ENCODE peak calls at places on chromosome 10, in five cellular contexts. One of them, this sample, is unnamed.

GRCh38 chr10:79936625-79937255 is 12.2 kb downstream of the SFTPD start:
- DNase-seq in activated CD8-positive, alpha-beta T cell treated with anti-CD3 and anti-CD28 coated beads for 36 hours: no peak
- DNase-seq in PC-3: no peak
- DNase-seq in omental fat pad: no peak
- DNase-seq in nephron progenitor cell: no peak
- DNase-seq in this sample: no peak

GRCh38 chr10:69479241-69479730 is 28.0 kb downstream of the TSPAN15 start:
- DNase-seq in omental fat pad: no peak
- DNase-seq in PC-3: no peak
- DNase-seq in activated CD8-positive, alpha-beta T cell treated with anti-CD3 and anti-CD28 coated beads for 36 hours: no peak
- DNase-seq in nephron progenitor cell: no peak
- DNase-seq in this sample: no peak

GRCh38 chr10:121910673-121911420 is 17.0 kb downstream of the ATE1 start:
- DNase-seq in omental fat pad: no peak
- DNase-seq in nephron progenitor cell: no peak
- DNase-seq in activated CD8-positive, alpha-beta T cell treated with anti-CD3 and anti-CD28 coated beads for 36 hours: no peak
- DNase-seq in PC-3: peak; percentile 48
- DNase-seq in this sample: peak; percentile 32

GRCh38 chr10:48983648-48984359 is 44.2 kb upstream of the LRRC18 start:
- DNase-seq in activated CD8-positive, alpha-beta T cell treated with anti-CD3 and anti-CD28 coated beads for 36 hours: no peak
- DNase-seq in PC-3: no peak
- DNase-seq in nephron progenitor cell: peak; percentile 45
- DNase-seq in omental fat pad: no peak
- DNase-seq in this sample: no peak

GRCh38 chr10:60662917-60663614 is 115.2 kb upstream of the CDK1 start:
- DNase-seq in omental fat pad: no peak
- DNase-seq in nephron progenitor cell: no peak
- DNase-seq in PC-3: peak; percentile 54
- DNase-seq in activated CD8-positive, alpha-beta T cell treated with anti-CD3 and anti-CD28 coated beads for 36 hours: no peak
- DNase-seq in this sample: no peak

GRCh38 chr10:35448687-35449662 is 112.7 kb downstream of the CCNY start:
- DNase-seq in PC-3: no peak
- DNase-seq in activated CD8-positive, alpha-beta T cell treated with anti-CD3 and anti-CD28 coated beads for 36 hours: no peak
- DNase-seq in omental fat pad: no peak
- DNase-seq in nephron progenitor cell: no peak
- DNase-seq in this sample: no peak

GRCh38 chr10:7424315-7424714 is 13.5 kb upstream of the SFMBT2 start:
- DNase-seq in activated CD8-positive, alpha-beta T cell treated with anti-CD3 and anti-CD28 coated beads for 36 hours: peak; percentile 72
- DNase-seq in omental fat pad: no peak
- DNase-seq in PC-3: no peak
- DNase-seq in nephron progenitor cell: no peak
- DNase-seq in this sample: no peak

GRCh38 chr10:523925-524324 is 165.5 kb downstream of the DIP2C start:
- DNase-seq in nephron progenitor cell: no peak
- DNase-seq in omental fat pad: no peak
- DNase-seq in PC-3: no peak
- DNase-seq in activated CD8-positive, alpha-beta T cell treated with anti-CD3 and anti-CD28 coated beads for 36 hours: no peak
- DNase-seq in this sample: no peak

GRCh38 chr10:44908936-44909335 is 2.2 kb upstream of the TMEM72 start:
- DNase-seq in PC-3: no peak
- DNase-seq in nephron progenitor cell: no peak
- DNase-seq in activated CD8-positive, alpha-beta T cell treated with anti-CD3 and anti-CD28 coated beads for 36 hours: no peak
- DNase-seq in omental fat pad: no peak
- DNase-seq in this sample: no peak

GRCh38 chr10:125866421-125867029 is 14.6 kb downstream of the DHX32 start:
- DNase-seq in PC-3: no peak
- DNase-seq in omental fat pad: no peak
- DNase-seq in activated CD8-positive, alpha-beta T cell treated with anti-CD3 and anti-CD28 coated beads for 36 hours: no peak
- DNase-seq in nephron progenitor cell: no peak
- DNase-seq in this sample: no peak

GRCh38 chr10:110151467-110151866 is 55.9 kb upstream of the MXI1 start:
- DNase-seq in activated CD8-positive, alpha-beta T cell treated with anti-CD3 and anti-CD28 coated beads for 36 hours: no peak
- DNase-seq in omental fat pad: no peak
- DNase-seq in nephron progenitor cell: peak; percentile 22
- DNase-seq in PC-3: peak; percentile 64
- DNase-seq in this sample: no peak

GRCh38 chr10:73060738-73061635 is 35.7 kb downstream of the P4HA1 start:
- DNase-seq in PC-3: peak; percentile 98
- DNase-seq in nephron progenitor cell: no peak
- DNase-seq in omental fat pad: no peak
- DNase-seq in activated CD8-positive, alpha-beta T cell treated with anti-CD3 and anti-CD28 coated beads for 36 hours: no peak
- DNase-seq in this sample: peak; percentile 30

GRCh38 chr10:474946-475345 is 214.5 kb downstream of the DIP2C start:
- DNase-seq in activated CD8-positive, alpha-beta T cell treated with anti-CD3 and anti-CD28 coated beads for 36 hours: no peak
- DNase-seq in omental fat pad: no peak
- DNase-seq in PC-3: no peak
- DNase-seq in nephron progenitor cell: no peak
- DNase-seq in this sample: no peak

GRCh38 chr10:129662386-129662785 is 195.3 kb downstream of the MGMT start:
- DNase-seq in omental fat pad: no peak
- DNase-seq in activated CD8-positive, alpha-beta T cell treated with anti-CD3 and anti-CD28 coated beads for 36 hours: no peak
- DNase-seq in PC-3: no peak
- DNase-seq in nephron progenitor cell: no peak
- DNase-seq in this sample: no peak

GRCh38 chr10:28661035-28661434 is 16.3 kb upstream of the BAMBI start:
- DNase-seq in nephron progenitor cell: no peak
- DNase-seq in activated CD8-positive, alpha-beta T cell treated with anti-CD3 and anti-CD28 coated beads for 36 hours: no peak
- DNase-seq in omental fat pad: no peak
- DNase-seq in PC-3: peak; percentile 51
- DNase-seq in this sample: no peak

GRCh38 chr10:43229208-43230061 is 37.4 kb downstream of the RASGEF1A start:
- DNase-seq in PC-3: no peak
- DNase-seq in activated CD8-positive, alpha-beta T cell treated with anti-CD3 and anti-CD28 coated beads for 36 hours: peak; percentile 52
- DNase-seq in omental fat pad: peak; percentile 16
- DNase-seq in nephron progenitor cell: peak; percentile 75
- DNase-seq in this sample: no peak

GRCh38 chr10:114507449-114507848 is 103.1 kb upstream of the AFAP1L2 start:
- DNase-seq in nephron progenitor cell: no peak
- DNase-seq in activated CD8-positive, alpha-beta T cell treated with anti-CD3 and anti-CD28 coated beads for 36 hours: no peak
- DNase-seq in PC-3: no peak
- DNase-seq in omental fat pad: no peak
- DNase-seq in this sample: no peak

GRCh38 chr10:32372000-32372875 is 25.3 kb upstream of the EPC1 start:
- DNase-seq in nephron progenitor cell: no peak
- DNase-seq in activated CD8-positive, alpha-beta T cell treated with anti-CD3 and anti-CD28 coated beads for 36 hours: no peak
- DNase-seq in PC-3: peak; percentile 52
- DNase-seq in omental fat pad: no peak
- DNase-seq in this sample: no peak

GRCh38 chr10:103793920-103794883 is 61.2 kb downstream of the SH3PXD2A start:
- DNase-seq in activated CD8-positive, alpha-beta T cell treated with anti-CD3 and anti-CD28 coated beads for 36 hours: no peak
- DNase-seq in omental fat pad: no peak
- DNase-seq in nephron progenitor cell: no peak
- DNase-seq in PC-3: peak; percentile 66
- DNase-seq in this sample: no peak

GRCh38 chr10:131402771-131403723 is 91.5 kb upstream of the TCERG1L start:
- DNase-seq in activated CD8-positive, alpha-beta T cell treated with anti-CD3 and anti-CD28 coated beads for 36 hours: no peak
- DNase-seq in nephron progenitor cell: no peak
- DNase-seq in omental fat pad: no peak
- DNase-seq in PC-3: no peak
- DNase-seq in this sample: no peak

GRCh38 chr10:3065622-3066021 is 1.7 kb upstream of the PFKP start:
- DNase-seq in PC-3: no peak
- DNase-seq in omental fat pad: no peak
- DNase-seq in activated CD8-positive, alpha-beta T cell treated with anti-CD3 and anti-CD28 coated beads for 36 hours: no peak
- DNase-seq in nephron progenitor cell: no peak
- DNase-seq in this sample: no peak

GRCh38 chr10:33377658-33378025 is 43.2 kb upstream of the NRP1 start:
- DNase-seq in nephron progenitor cell: no peak
- DNase-seq in activated CD8-positive, alpha-beta T cell treated with anti-CD3 and anti-CD28 coated beads for 36 hours: no peak
- DNase-seq in omental fat pad: no peak
- DNase-seq in PC-3: peak; percentile 73
- DNase-seq in this sample: no peak

GRCh38 chr10:73807471-73807870 is 3.9 kb downstream of the NDST2 start:
- DNase-seq in nephron progenitor cell: no peak
- DNase-seq in PC-3: no peak
- DNase-seq in activated CD8-positive, alpha-beta T cell treated with anti-CD3 and anti-CD28 coated beads for 36 hours: no peak
- DNase-seq in omental fat pad: no peak
- DNase-seq in this sample: no peak

GRCh38 chr10:9301148-9301547 is 1246.7 kb downstream of the GATA3 start:
- DNase-seq in nephron progenitor cell: no peak
- DNase-seq in activated CD8-positive, alpha-beta T cell treated with anti-CD3 and anti-CD28 coated beads for 36 hours: no peak
- DNase-seq in PC-3: peak; percentile 28
- DNase-seq in omental fat pad: no peak
- DNase-seq in this sample: no peak

GRCh38 chr10:127678091-127678490 is 58.9 kb upstream of the FOXI2 start:
- DNase-seq in PC-3: no peak
- DNase-seq in nephron progenitor cell: no peak
- DNase-seq in omental fat pad: no peak
- DNase-seq in activated CD8-positive, alpha-beta T cell treated with anti-CD3 and anti-CD28 coated beads for 36 hours: no peak
- DNase-seq in this sample: no peak

GRCh38 chr10:127679642-127680255 is 57.2 kb upstream of the FOXI2 start:
- DNase-seq in omental fat pad: no peak
- DNase-seq in nephron progenitor cell: no peak
- DNase-seq in PC-3: no peak
- DNase-seq in activated CD8-positive, alpha-beta T cell treated with anti-CD3 and anti-CD28 coated beads for 36 hours: no peak
- DNase-seq in this sample: no peak
- TF ChIP-seq CTCF in omental fat pad: no peak
- TF ChIP-seq CTCF in nephron progenitor cell: peak; percentile 48
- TF ChIP-seq CTCF in PC-3: peak; percentile 47
- TF ChIP-seq CTCF in activated CD8-positive, alpha-beta T cell treated with anti-CD3 and anti-CD28 coated beads for 36 hours: no peak
- TF ChIP-seq CTCF in this sample: peak; percentile 16

GRCh38 chr10:58758311-58758710 is 245.6 kb downstream of the BICC1 start:
- DNase-seq in PC-3: no peak
- DNase-seq in nephron progenitor cell: no peak
- DNase-seq in omental fat pad: no peak
- DNase-seq in activated CD8-positive, alpha-beta T cell treated with anti-CD3 and anti-CD28 coated beads for 36 hours: no peak
- DNase-seq in this sample: no peak
- TF ChIP-seq CTCF in PC-3: no peak
- TF ChIP-seq CTCF in nephron progenitor cell: no peak
- TF ChIP-seq CTCF in omental fat pad: no peak
- TF ChIP-seq CTCF in activated CD8-positive, alpha-beta T cell treated with anti-CD3 and anti-CD28 coated beads for 36 hours: no peak
- TF ChIP-seq CTCF in this sample: no peak

GRCh38 chr10:132910186-132910880 is 32.0 kb downstream of the CFAP46 start:
- DNase-seq in nephron progenitor cell: no peak
- DNase-seq in activated CD8-positive, alpha-beta T cell treated with anti-CD3 and anti-CD28 coated beads for 36 hours: no peak
- DNase-seq in omental fat pad: no peak
- DNase-seq in PC-3: no peak
- DNase-seq in this sample: no peak
- TF ChIP-seq CTCF in nephron progenitor cell: no peak
- TF ChIP-seq CTCF in activated CD8-positive, alpha-beta T cell treated with anti-CD3 and anti-CD28 coated beads for 36 hours: no peak
- TF ChIP-seq CTCF in omental fat pad: no peak
- TF ChIP-seq CTCF in PC-3: no peak
- TF ChIP-seq CTCF in this sample: no peak

DNA sequence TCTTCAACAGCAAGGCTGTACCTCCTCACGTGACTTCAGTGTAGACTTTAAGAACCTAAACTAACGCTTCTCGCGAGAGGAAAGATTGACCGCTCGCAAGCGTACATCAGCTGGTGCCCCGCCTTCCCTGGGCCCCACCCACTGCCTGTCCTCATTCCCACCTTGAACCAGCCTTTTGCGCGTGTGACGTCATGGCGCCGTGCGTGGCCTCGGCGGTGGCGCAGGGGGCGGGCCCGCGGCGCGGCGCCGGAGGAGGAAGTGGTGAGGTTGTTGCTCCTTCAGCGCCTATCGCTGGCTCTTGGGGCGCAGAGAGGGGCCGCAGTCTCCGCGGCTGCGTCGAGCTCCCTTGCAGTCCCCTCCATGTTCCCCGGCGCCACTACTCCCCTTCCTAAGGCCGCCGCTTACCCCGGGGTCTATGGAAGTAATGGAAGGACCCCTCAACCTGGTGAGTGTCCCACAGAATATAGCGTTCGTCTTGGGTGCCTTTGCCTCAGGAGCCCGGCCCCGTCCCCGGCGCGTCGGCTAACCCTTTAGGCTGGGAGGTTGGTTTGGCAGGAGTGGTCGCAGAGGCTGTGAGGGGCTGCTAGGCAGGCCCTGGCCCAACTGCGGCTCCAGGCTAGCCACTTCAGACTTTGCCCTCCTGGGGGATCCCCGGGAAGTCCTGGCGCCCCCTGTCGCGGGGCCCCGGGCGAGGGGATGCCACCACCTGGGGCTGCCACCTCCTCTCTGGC is at the start of gene NRBF2:
- DNase-seq in omental fat pad: peak; percentile 92
- DNase-seq in nephron progenitor cell: peak; percentile 90
- DNase-seq in activated CD8-positive, alpha-beta T cell treated with anti-CD3 and anti-CD28 coated beads for 36 hours: peak; percentile 99
- DNase-seq in PC-3: peak; percentile 100
- DNase-seq in this sample: peak; percentile 93
- TF ChIP-seq CTCF in omental fat pad: no peak
- TF ChIP-seq CTCF in nephron progenitor cell: no peak
- TF ChIP-seq CTCF in activated CD8-positive, alpha-beta T cell treated with anti-CD3 and anti-CD28 coated beads for 36 hours: no peak
- TF ChIP-seq CTCF in PC-3: peak; percentile 86
- TF ChIP-seq CTCF in this sample: peak; percentile 37

DNA sequence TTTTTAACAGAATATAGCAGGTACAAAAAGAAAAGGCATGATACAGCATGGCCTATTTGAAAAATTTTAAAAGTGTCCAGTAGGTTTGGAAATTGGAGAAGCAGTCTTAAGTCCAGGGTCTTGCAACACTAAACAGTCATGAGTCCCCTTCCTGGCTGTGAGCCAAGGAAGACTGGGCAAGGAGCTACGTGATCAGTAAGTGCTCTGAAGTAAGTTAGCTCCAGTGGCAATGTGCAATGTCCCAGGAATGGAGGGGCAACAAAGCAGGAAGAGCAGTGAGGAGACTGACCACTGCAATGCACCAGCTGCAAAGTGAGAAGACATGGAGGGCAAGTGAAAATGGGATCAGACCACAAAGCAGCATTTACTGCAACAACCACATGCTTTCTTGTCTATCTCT is 72.9 kb upstream of the GRID1 start:
- DNase-seq in nephron progenitor cell: no peak
- DNase-seq in activated CD8-positive, alpha-beta T cell treated with anti-CD3 and anti-CD28 coated beads for 36 hours: no peak
- DNase-seq in omental fat pad: peak; percentile 85
- DNase-seq in PC-3: peak; percentile 25
- DNase-seq in this sample: no peak
- TF ChIP-seq CTCF in nephron progenitor cell: no peak
- TF ChIP-seq CTCF in activated CD8-positive, alpha-beta T cell treated with anti-CD3 and anti-CD28 coated beads for 36 hours: no peak
- TF ChIP-seq CTCF in omental fat pad: no peak
- TF ChIP-seq CTCF in PC-3: no peak
- TF ChIP-seq CTCF in this sample: no peak